ENCODE peak calls at places on chromosomes 5 and 9, in five cellular contexts. I is cardiac muscle cell, V is NT2/D1, Q is neuronal stem cell, S is GM06990. L is an unnamed sample.

GRCh38 chr5:172453206-172453985 is 929 bp downstream of the SH3PXD2B start:
- DNase-seq in S (no peak), V (peak; percentile 58), Q (peak; percentile 71), I (peak; percentile 73), L (no peak)

GRCh38 chr5:52743970-52744369 is 43.7 kb upstream of the ITGA1 start:
- DNase-seq in V (no peak), I (no peak), S (peak; percentile 24), Q (no peak), L (no peak)

GRCh38 chr5:109038209-109038840 is 290.6 kb downstream of the FER start:
- DNase-seq in V (no peak), Q (no peak), S (no peak), I (no peak), L (no peak)

GRCh38 chr5:35803221-35803651 is 53.5 kb upstream of the IL7R start:
- DNase-seq in S (no peak), Q (peak; percentile 46), I (peak; percentile 56), V (peak; percentile 39), L (no peak)

GRCh38 chr5:2169417-2169787 is 286.7 kb upstream of the IRX4 start:
- DNase-seq in Q (no peak), S (no peak), I (no peak), V (no peak), L (no peak)

GRCh38 chr5:78706825-78707224 is 58.3 kb upstream of the LHFPL2 start:
- DNase-seq in I (no peak), Q (no peak), V (no peak), S (no peak), L (no peak)

GRCh38 chr9:134189475-134190231 is 25.3 kb upstream of the RNU6ATAC start:
- DNase-seq in V (no peak), I (no peak), S (no peak), Q (no peak), L (no peak)

GRCh38 chr5:173891367-173891766 is 3.2 kb downstream of the CPEB4 start:
- DNase-seq in Q (no peak), I (no peak), S (no peak), V (no peak), L (no peak)

GRCh38 chr9:2620876-2621677 is 510 bp upstream of the VLDLR start:
- DNase-seq in I (peak; percentile 91), Q (peak; percentile 59), S (peak; percentile 48), V (peak; percentile 67), L (no peak)

GRCh38 chr9:113464286-113464660 is 746 bp downstream of the RGS3 start:
- DNase-seq in I (no peak), V (no peak), S (no peak), Q (no peak), L (no peak)

GRCh38 chr5:116084231-116084630 is 594 bp upstream of the COMMD10 start:
- DNase-seq in I (peak; percentile 31), V (no peak), S (peak; percentile 36), Q (no peak), L (peak; percentile 41)

GRCh38 chr5:148826082-148826971 is at the start of gene ADRB2:
- DNase-seq in S (peak; percentile 87), Q (peak; percentile 89), V (peak; percentile 72), I (peak; percentile 98), L (peak; percentile 88)

GRCh38 chr5:157602505-157602904 is 26.9 kb upstream of the ADAM19 start:
- DNase-seq in Q (no peak), S (peak; percentile 50), V (no peak), I (no peak), L (no peak)

GRCh38 chr5:172897691-172898512 is 61.3 kb upstream of the RPL26L1 start:
- DNase-seq in Q (peak; percentile 47), I (no peak), V (no peak), S (no peak), L (no peak)

GRCh38 chr5:80701597-80701996 is 46.8 kb upstream of the DHFR start:
- DNase-seq in I (no peak), V (no peak), Q (no peak), S (no peak), L (no peak)

GRCh38 chr5:142981886-142982820 is 212.0 kb downstream of the ARHGAP26 start:
- DNase-seq in V (peak; percentile 43), S (no peak), I (peak; percentile 11), Q (peak; percentile 33), L (no peak)

GRCh38 chr5:65734921-65735320 is 12.9 kb downstream of the NLN start:
- DNase-seq in V (no peak), I (no peak), S (no peak), Q (no peak), L (no peak)

GRCh38 chr9:90074319-90074962 is 469.6 kb downstream of the GADD45G start:
- DNase-seq in I (no peak), V (no peak), S (no peak), Q (no peak), L (no peak)

GRCh38 chr5:98205691-98206461 is 567.6 kb upstream of the RGMB start:
- DNase-seq in S (no peak), I (no peak), V (no peak), Q (no peak), L (no peak)

GRCh38 chr5:158754018-158754514 is 345.6 kb downstream of the EBF1 start:
- DNase-seq in Q (no peak), V (no peak), I (no peak), S (no peak), L (no peak)

GRCh38 chr9:68755051-68755450 is 50.0 kb downstream of the PIP5K1B start:
- DNase-seq in Q (no peak), I (no peak), V (no peak), S (no peak), L (no peak)

GRCh38 chr5:16727937-16728336 is 111.1 kb upstream of the RETREG1 start:
- DNase-seq in V (no peak), I (no peak), Q (no peak), S (no peak), L (no peak)

GRCh38 chr9:110050925-110051355 is 157.0 kb downstream of the C9orf152 start:
- DNase-seq in V (no peak), I (no peak), Q (no peak), S (peak; percentile 62), L (peak; percentile 51)

GRCh38 chr5:170755679-170756456 is 27.7 kb upstream of the GABRP start:
- DNase-seq in V (no peak), S (no peak), I (no peak), Q (no peak), L (no peak)

GRCh38 chr5:112109331-112109993 is 309.6 kb downstream of the EPB41L4A start:
- DNase-seq in V (no peak), Q (no peak), S (no peak), I (no peak), L (no peak)

GRCh38 chr5:6829150-6829784 is 116.0 kb downstream of the TENT4A start:
- DNase-seq in I (no peak), Q (no peak), V (no peak), S (peak; percentile 31), L (peak; percentile 51)

GRCh38 chr9:91818647-91819403 is 131.2 kb downstream of the ROR2 start:
- DNase-seq in V (no peak), Q (no peak), S (no peak), I (no peak), L (no peak)

GRCh38 chr9:109459423-109459822 is 38.7 kb downstream of the PTPN3 start:
- DNase-seq in Q (no peak), V (no peak), S (no peak), I (no peak), L (no peak)